ENCODE peak calls at places on chromosomes 12 and 14, in five cellular contexts. T is stimulated activated CD4-positive, alpha-beta T cell treated with anti-CD3 and anti-CD28 coated beads, TNF-alpha, amount 100 ng/mL, for 24 hours; M is M059J; E is OCI-LY7; U is globus pallidus. P is an unnamed sample.

GRCh38 chr12:69330475-69331473 is 17.4 kb upstream of the LYZ start:
- DNase-seq in T (peak), M (peak), E (peak), U (no peak), P (peak)

GRCh38 chr14:58626441-58626840 is 11.3 kb upstream of the DACT1 start:
- DNase-seq in T (no peak), M (peak), E (no peak), U (no peak), P (no peak)

GRCh38 chr14:103408491-103409155 is 23.4 kb downstream of the MARK3 start:
- DNase-seq in T (no peak), M (no peak), E (no peak), U (no peak), P (no peak)

GRCh38 chr14:28785096-28785952 is 18.7 kb downstream of the FOXG1 start:
- DNase-seq in T (no peak), M (peak), E (no peak), U (no peak), P (no peak)

GRCh38 chr12:41514907-41515306 is 326.8 kb downstream of the PDZRN4 start:
- DNase-seq in T (no peak), M (no peak), E (peak), U (no peak), P (peak)

GRCh38 chr14:52397844-52398243 is 83.7 kb downstream of the PTGER2 start:
- DNase-seq in T (no peak), M (no peak), E (no peak), U (no peak), P (no peak)

GRCh38 chr12:113684053-113684907 is 212.6 kb upstream of the LHX5 start:
- DNase-seq in T (no peak), M (peak), E (no peak), U (no peak), P (no peak)

GRCh38 chr12:116075251-116075650 is 202.2 kb downstream of the MED13L start:
- DNase-seq in T (no peak), M (no peak), E (no peak), U (no peak), P (no peak)

GRCh38 chr12:3741882-3742672 is 10.8 kb downstream of the CRACR2A start:
- DNase-seq in T (no peak), M (no peak), E (no peak), U (no peak), P (no peak)

GRCh38 chr14:95458459-95458858 is 58.0 kb downstream of the SYNE3 start:
- DNase-seq in T (no peak), M (no peak), E (no peak), U (no peak), P (no peak)

GRCh38 chr12:116313194-116313910 is 35.9 kb upstream of the MED13L start:
- DNase-seq in T (no peak), M (no peak), E (no peak), U (no peak), P (no peak)

GRCh38 chr12:10740182-10740581 is 17.1 kb upstream of the YBX3 start:
- DNase-seq in T (no peak), M (peak), E (no peak), U (no peak), P (no peak)

GRCh38 chr14:75989134-75989533 is 3.6 kb downstream of the IFT43 start:
- DNase-seq in T (no peak), M (peak), E (no peak), U (no peak), P (no peak)

GRCh38 chr12:80441921-80442320 is 2.1 kb upstream of the PTPRQ start:
- DNase-seq in T (no peak), M (peak), E (no peak), U (no peak), P (no peak)

GRCh38 chr12:67658486-67658885 is 9.9 kb downstream of the DYRK2 start:
- DNase-seq in T (no peak), M (no peak), E (no peak), U (no peak), P (no peak)

GRCh38 chr14:75141967-75142366 is 15.1 kb upstream of the NEK9 start:
- DNase-seq in T (no peak), M (peak), E (peak), U (no peak), P (no peak)

GRCh38 chr12:14896477-14897184 is 11.0 kb upstream of the MGP start:
- DNase-seq in T (no peak), M (peak), E (no peak), U (no peak), P (no peak)

GRCh38 chr14:92863281-92863680 is 59.7 kb upstream of the CHGA start:
- DNase-seq in T (no peak), M (no peak), E (peak), U (no peak), P (peak)

GRCh38 chr14:89391123-89391522 is 25.9 kb downstream of the FOXN3 start:
- DNase-seq in T (no peak), M (peak), E (no peak), U (no peak), P (no peak)

GRCh38 chr12:79552186-79552585 is 138.6 kb downstream of the PAWR start:
- DNase-seq in T (no peak), M (no peak), E (no peak), U (no peak), P (no peak)

GRCh38 chr14:102215071-102215470 is 75.4 kb downstream of the WDR20 start:
- DNase-seq in T (no peak), M (peak), E (no peak), U (peak), P (no peak)

GRCh38 chr14:74085047-74085637 is 386 bp downstream of the LIN52 start:
- DNase-seq in T (no peak), M (peak), E (peak), U (no peak), P (peak)

GRCh38 chr12:2360630-2361170 is 307.9 kb downstream of the CACNA1C start:
- DNase-seq in T (no peak), M (no peak), E (no peak), U (no peak), P (no peak)

GRCh38 chr14:102980409-102980810 is 57.9 kb downstream of the AMN start:
- DNase-seq in T (no peak), M (no peak), E (no peak), U (no peak), P (no peak)

GRCh38 chr12:113196582-113196981 is 11.1 kb downstream of the RITA1 start:
- DNase-seq in T (no peak), M (no peak), E (no peak), U (no peak), P (no peak)

GRCh38 chr14:93064411-93065271 is 51.1 kb downstream of the ITPK1 start:
- DNase-seq in T (no peak), M (no peak), E (no peak), U (no peak), P (no peak)

GRCh38 chr12:130423991-130424857 is 86.5 kb downstream of the PIWIL1 start:
- DNase-seq in T (no peak), M (no peak), E (no peak), U (no peak), P (no peak)

GRCh38 chr12:45728625-45729232 is 777 bp upstream of the ARID2 start:
- DNase-seq in T (peak), M (peak), E (peak), U (peak), P (peak)

GRCh38 chr12:81187686-81188085 is 109.8 kb downstream of the ACSS3 start:
- DNase-seq in T (no peak), M (no peak), E (no peak), U (no peak), P (no peak)

GRCh38 chr12:12265571-12266388 is 1.1 kb downstream of the LRP6 start:
- DNase-seq in T (no peak), M (peak), E (peak), U (peak), P (peak)

GRCh38 chr12:58293308-58293983 is 352.1 kb downstream of the ATP23 start:
- DNase-seq in T (no peak), M (no peak), E (no peak), U (no peak), P (no peak)

GRCh38 chr12:9899209-9899608 is 17.9 kb downstream of the KLRF2 start:
- DNase-seq in T (no peak), M (no peak), E (no peak), U (no peak), P (no peak)

GRCh38 chr12:101414533-101415119 is 7.1 kb upstream of the ARL1 start:
- DNase-seq in T (no peak), M (peak), E (peak), U (peak), P (peak)

GRCh38 chr14:101087614-101088394 is 184.3 kb upstream of the RTL1 start:
- DNase-seq in T (no peak), M (peak), E (no peak), U (no peak), P (no peak)

GRCh38 chr14:63286071-63286470 is 32.7 kb downstream of the GPHB5 start:
- DNase-seq in T (no peak), M (no peak), E (no peak), U (no peak), P (no peak)

GRCh38 chr12:49138587-49138986 is 7.4 kb upstream of the TUBA1B start:
- DNase-seq in T (no peak), M (no peak), E (no peak), U (no peak), P (no peak)